ENCODE peak calls at places on chromosomes 5 and 9, in eight cellular contexts. F, Q, D, Y, Z, C, M and E are unnamed samples. For H3K36me3, the result is how much of the 10 kb centered on the place peaks cover.

GRCh38 chr5:133807348-133807747 is 161.1 kb downstream of the C5orf15 start:
- DNase-seq in F (no peak), Q (no peak), D (no peak), Y (no peak), Z (no peak), C (no peak), M (no peak), E (no peak)

GRCh38 chr5:56610093-56610698 is 205.2 kb upstream of the MAP3K1 start:
- DNase-seq in F (no peak), Q (no peak), D (no peak), Y (no peak), Z (peak), C (no peak), M (no peak), E (no peak)

GRCh38 chr5:83434929-83435328 is 36.6 kb upstream of the VCAN start:
- DNase-seq in F (no peak), Q (no peak), D (no peak), Y (no peak), Z (no peak), C (no peak), M (no peak), E (no peak)

GRCh38 chr9:113493080-113493615 is 29.6 kb downstream of the RGS3 start:
- DNase-seq in F (no peak), Q (no peak), D (no peak), Y (no peak), Z (no peak), C (no peak), M (no peak), E (no peak)

GRCh38 chr5:76737846-76738245 is 21.9 kb downstream of the F2R start:
- DNase-seq in F (no peak), Q (no peak), D (no peak), Y (no peak), Z (no peak), C (no peak), M (no peak), E (no peak)

GRCh38 chr5:151051066-151051930 is 29.5 kb downstream of the TNIP1 start:
- DNase-seq in F (peak), Q (peak), D (peak), Y (peak), Z (peak), C (peak), M (peak), E (no peak)

GRCh38 chr9:106916491-106917235 is 53.7 kb downstream of the ZNF462 start:
- DNase-seq in F (peak), Q (peak), D (no peak), Y (no peak), Z (peak), C (no peak), M (no peak), E (peak)

GRCh38 chr5:36573441-36573840 is 33.0 kb upstream of the SLC1A3 start:
- DNase-seq in F (no peak), Q (no peak), D (no peak), Y (no peak), Z (peak), C (no peak), M (no peak), E (peak)

GRCh38 chr9:137672907-137673791 is 54.3 kb downstream of the EHMT1 start:
- DNase-seq in F (peak), Q (no peak), D (peak), Y (peak), Z (peak), C (no peak), M (peak), E (peak)

GRCh38 chr5:142853682-142854081 is 83.5 kb downstream of the ARHGAP26 start:
- DNase-seq in F (no peak), Q (no peak), D (no peak), Y (no peak), Z (no peak), C (no peak), M (no peak), E (no peak)

GRCh38 chr9:86413966-86414880 is 60.0 kb upstream of the TUT7 start:
- DNase-seq in F (no peak), Q (no peak), D (no peak), Y (peak), Z (no peak), C (no peak), M (no peak), E (no peak)

GRCh38 chr9:116653580-116654355 is 33.3 kb upstream of the TRIM32 start:
- DNase-seq in F (no peak), Q (no peak), D (no peak), Y (no peak), Z (peak), C (no peak), M (no peak), E (no peak)

GRCh38 chr5:158422653-158423505 is 563.9 kb upstream of the CLINT1 start:
- DNase-seq in F (no peak), Q (peak), D (no peak), Y (no peak), Z (no peak), C (no peak), M (peak), E (no peak)

GRCh38 chr5:156927545-156927944 is 35.5 kb downstream of the TIMD4 start:
- DNase-seq in F (no peak), Q (no peak), D (no peak), Y (no peak), Z (no peak), C (no peak), M (no peak), E (no peak)

GRCh38 chr9:5428794-5429528 is 8.8 kb downstream of the PLGRKT start:
- DNase-seq in F (no peak), Q (no peak), D (no peak), Y (no peak), Z (no peak), C (no peak), M (no peak), E (no peak)
- TF ChIP-seq CTCF in F (no peak), Q (no peak), D (no peak), Y (peak), Z (no peak), C (no peak), M (no peak), E (no peak)

DNA sequence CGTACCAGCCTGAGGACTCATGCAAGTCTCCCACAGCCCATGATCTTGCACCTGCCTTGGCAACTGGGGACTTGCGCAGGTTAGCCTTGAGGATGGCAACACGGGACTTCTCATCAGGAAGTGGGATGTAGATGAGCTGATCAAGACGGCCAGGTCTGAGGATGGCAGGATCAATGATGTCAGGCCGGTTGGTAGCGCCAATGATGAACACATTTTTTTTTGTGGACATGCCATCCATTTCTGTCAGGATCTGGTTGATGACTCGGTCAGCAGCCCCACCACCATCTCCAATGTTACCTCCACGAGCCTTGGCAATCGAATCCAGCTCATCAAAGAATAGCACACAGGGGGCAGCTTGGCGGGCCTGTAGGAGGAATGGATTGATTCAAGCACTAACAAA is 13.0 kb downstream of the VCP start:
- DNase-seq in F (no peak), Q (no peak), D (no peak), Y (no peak), Z (no peak), C (no peak), M (no peak), E (no peak)
- H3K36me3 ChIP-seq in F (half or more), Q (half or more), D (half or more), Y (half or more), Z (half or more), C (half or more), M (half or more), E (under half)

GRCh38 chr9:120868339-120868675 is 8.7 kb downstream of the PHF19 start:
- DNase-seq in F (no peak), Q (no peak), D (no peak), Y (no peak), Z (no peak), C (no peak), M (no peak), E (no peak)

GRCh38 chr9:120870206-120870605 is 6.8 kb downstream of the PHF19 start:
- DNase-seq in F (no peak), Q (no peak), D (no peak), Y (no peak), Z (no peak), C (no peak), M (no peak), E (no peak)

GRCh38 chr9:120869726-120870125 is 7.3 kb downstream of the PHF19 start:
- DNase-seq in F (no peak), Q (no peak), D (no peak), Y (no peak), Z (no peak), C (peak), M (no peak), E (no peak)

GRCh38 chr9:120868676-120869359 is 8.2 kb downstream of the PHF19 start:
- DNase-seq in F (peak), Q (peak), D (peak), Y (peak), Z (peak), C (peak), M (peak), E (peak)

DNA sequence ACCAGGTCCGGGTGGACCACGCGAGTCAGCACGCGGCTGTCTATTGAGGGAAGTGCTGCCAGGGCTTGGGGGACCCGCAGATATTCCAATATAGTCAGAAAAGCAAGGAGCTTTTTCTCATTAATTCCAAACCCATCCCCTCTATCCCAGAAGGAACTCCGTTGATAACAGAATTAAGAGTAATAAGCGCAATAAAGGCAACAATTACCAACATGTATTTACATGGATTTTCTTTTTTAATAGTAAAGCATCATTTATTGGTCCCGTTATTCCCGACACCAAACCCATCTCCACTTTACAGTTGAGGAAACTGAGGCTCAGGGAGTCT is 7.7 kb downstream of the PHF19 start:
- DNase-seq in F (no peak), Q (no peak), D (no peak), Y (no peak), Z (no peak), C (no peak), M (no peak), E (no peak)
- TF ChIP-seq CTCF in F (no peak), Q (no peak), D (no peak), Y (peak), Z (no peak), C (no peak), M (no peak), E (no peak)

GRCh38 chr5:178766936-178767912 is 36.8 kb upstream of the ZNF354A start:
- DNase-seq in F (peak), Q (no peak), D (no peak), Y (no peak), Z (no peak), C (no peak), M (no peak), E (no peak)

GRCh38 chr5:178762960-178763359 is 32.5 kb upstream of the ZNF354A start:
- DNase-seq in F (no peak), Q (no peak), D (no peak), Y (no peak), Z (no peak), C (no peak), M (no peak), E (no peak)

GRCh38 chr5:178757410-178757809 is 27.0 kb upstream of the ZNF354A start:
- DNase-seq in F (peak), Q (no peak), D (no peak), Y (no peak), Z (no peak), C (no peak), M (no peak), E (no peak)

GRCh38 chr5:178765753-178766300 is 35.4 kb upstream of the ZNF354A start:
- DNase-seq in F (peak), Q (no peak), D (no peak), Y (no peak), Z (peak), C (no peak), M (no peak), E (no peak)

DNA sequence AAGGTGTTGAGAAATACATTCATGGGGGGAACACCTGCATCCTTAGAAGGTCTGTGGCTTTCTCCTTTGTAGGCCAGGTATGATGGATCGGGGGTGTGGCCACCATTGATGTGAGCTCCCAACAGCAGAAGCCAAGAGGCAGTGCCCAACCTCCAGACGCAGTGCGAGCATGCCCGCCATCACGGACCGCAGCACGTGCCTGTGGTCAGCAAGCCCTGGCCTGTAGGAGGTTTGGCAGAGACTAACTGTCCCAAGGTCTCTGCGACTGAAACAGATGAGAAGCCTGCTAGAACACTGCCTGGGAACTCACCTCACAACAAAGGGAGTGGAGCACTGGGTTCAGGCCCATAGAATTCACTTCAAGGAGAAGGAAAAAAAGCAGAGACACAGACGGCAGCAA is 31.9 kb upstream of the ZNF354A start:
- DNase-seq in F (peak), Q (no peak), D (no peak), Y (no peak), Z (peak), C (no peak), M (no peak), E (no peak)
- H3K36me3 ChIP-seq in F (under half), Q (under half), D (under half), Y (under half), Z (under half), C (under half), M (under half), E (under half)

GRCh38 chr9:134764870-134765269 is 115.7 kb upstream of the FCN2 start:
- DNase-seq in F (no peak), Q (no peak), D (no peak), Y (no peak), Z (no peak), C (no peak), M (no peak), E (no peak)
- TF ChIP-seq CTCF in F (no peak), Q (no peak), D (no peak), Y (no peak), Z (no peak), C (no peak), M (no peak), E (no peak)

GRCh38 chr9:132582276-132582785 is at the start of gene BARHL1:
- DNase-seq in F (no peak), Q (no peak), D (no peak), Y (no peak), Z (no peak), C (peak), M (no peak), E (no peak)
- H3K36me3 ChIP-seq in F (under half), Q (under half), D (under half), Y (under half), Z (under half), C (under half), M (under half), E (under half)

DNA sequence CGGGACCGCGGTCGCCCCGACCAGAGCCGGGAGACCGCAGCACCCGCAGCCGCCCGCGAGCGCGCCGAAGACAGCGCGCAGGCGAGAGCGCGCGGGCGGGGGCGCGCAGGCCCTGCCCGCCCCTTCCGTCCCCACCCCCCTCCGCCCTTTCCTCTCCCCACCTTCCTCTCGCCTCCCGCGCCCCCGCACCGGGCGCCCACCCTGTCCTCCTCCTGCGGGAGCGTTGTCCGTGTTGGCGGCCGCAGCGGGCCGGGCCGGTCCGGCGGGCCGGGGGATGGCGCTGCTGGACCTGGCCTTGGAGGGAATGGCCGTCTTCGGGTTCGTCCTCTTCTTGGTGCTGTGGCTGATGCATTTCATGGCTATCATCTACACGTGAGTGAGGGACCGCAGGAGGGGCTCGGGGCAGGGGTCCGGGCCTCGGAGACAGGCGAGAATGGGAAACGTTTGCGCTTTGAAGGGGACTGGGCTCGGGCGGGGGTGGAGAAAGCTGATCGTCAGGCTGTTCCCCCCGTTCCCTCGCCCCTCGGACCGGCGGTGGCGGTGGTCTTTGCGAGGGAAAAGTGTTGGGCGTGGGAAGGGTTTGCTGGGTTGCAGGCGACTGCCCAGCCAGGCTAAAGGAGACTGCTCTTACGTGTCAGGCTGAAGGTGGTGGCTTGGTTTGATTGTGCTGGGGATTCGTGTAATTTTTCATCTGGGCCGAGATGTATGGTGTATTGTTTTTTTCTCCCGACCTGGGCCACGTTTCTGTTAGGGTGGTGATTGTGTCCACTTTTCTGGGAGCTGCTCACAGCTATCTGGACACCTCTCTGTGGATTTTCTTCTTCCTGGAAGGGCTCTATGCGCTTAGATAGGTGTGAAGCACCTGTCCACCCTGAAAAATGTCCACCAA is 572 bp downstream of the UGCG start:
- DNase-seq in F (peak), Q (peak), D (peak), Y (no peak), Z (peak), C (peak), M (peak), E (no peak)
- TF ChIP-seq CTCF in F (no peak), Q (peak), D (no peak), Y (no peak), Z (peak), C (no peak), M (peak), E (no peak)

DNA sequence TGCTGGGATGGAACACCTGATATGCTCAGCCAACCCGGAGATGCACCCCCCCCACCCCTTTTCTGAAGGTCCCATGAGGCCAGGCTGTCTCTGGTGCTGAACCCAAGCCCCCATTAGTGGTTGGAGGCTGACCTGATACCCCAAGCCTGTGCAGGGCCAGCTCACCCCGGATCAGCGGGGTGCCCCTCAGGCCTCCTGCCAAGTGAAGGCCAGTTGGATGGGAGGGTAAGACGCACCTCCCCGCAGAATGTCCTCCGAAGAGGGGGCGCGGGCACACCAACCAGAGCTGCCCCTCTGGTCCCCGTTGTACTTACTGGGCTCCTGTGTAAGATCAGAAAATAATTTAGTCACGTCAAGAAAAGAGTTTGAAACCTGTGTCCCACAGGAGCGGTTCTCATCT is 76.8 kb upstream of the OTULINL start:
- DNase-seq in F (no peak), Q (no peak), D (no peak), Y (no peak), Z (no peak), C (no peak), M (no peak), E (no peak)
- H3K36me3 ChIP-seq in F (half or more), Q (under half), D (under half), Y (under half), Z (under half), C (under half), M (half or more), E (under half)

DNA sequence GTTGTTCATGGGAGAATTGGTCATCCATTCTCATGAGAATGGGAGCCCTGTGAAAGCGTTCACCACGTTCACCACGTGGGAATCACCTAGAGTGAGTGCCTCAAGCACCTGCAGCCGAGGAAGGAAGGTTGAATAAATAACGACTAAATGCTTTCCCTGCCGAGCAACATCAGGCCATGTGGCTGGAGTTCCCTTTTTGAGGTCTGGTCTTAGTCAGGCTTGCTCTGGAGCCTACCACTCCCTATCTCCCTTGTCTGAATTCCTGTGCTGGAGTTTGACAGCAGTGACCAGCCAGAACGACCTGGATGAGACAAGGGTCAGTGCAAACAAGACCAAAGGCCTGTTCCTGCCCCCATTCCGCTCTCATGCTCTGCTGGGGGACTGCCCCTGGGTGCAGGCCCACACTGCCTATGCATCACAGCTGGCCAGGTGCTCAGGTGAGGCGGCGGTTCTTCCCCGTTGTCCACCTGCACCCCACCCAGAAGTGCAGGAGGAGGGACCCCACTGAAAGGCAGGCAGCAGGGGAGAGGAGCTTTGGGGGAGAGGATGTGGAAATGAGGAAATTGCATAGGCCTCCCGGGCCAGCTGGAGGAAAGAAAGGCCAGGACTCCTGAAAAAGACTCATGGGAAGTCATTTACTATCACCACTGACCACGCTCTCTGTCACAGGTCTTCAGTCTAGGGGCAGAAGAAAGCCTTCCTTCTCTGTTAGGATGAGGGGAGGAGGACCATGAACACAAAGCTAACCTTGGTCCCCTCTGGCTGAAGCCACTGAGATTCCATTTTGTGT is 28.3 kb downstream of the KCNMB1 start:
- DNase-seq in F (no peak), Q (no peak), D (no peak), Y (no peak), Z (no peak), C (no peak), M (no peak), E (no peak)
- TF ChIP-seq CTCF in F (no peak), Q (no peak), D (no peak), Y (no peak), Z (no peak), C (no peak), M (no peak), E (no peak)